ENCODE peak calls at places on chromosomes 1 and 21, in four cellular contexts. G, F, X and N are unnamed samples.

GRCh38 chr1:1291611-1292441 is 11.6 kb downstream of the SCNN1D start:
- DNase-seq in G (peak), F (no peak), X (peak), N (peak)

GRCh38 chr21:42991992-42992740 is 17.8 kb downstream of the PKNOX1 start:
- DNase-seq in G (peak), F (no peak), X (no peak), N (peak)

GRCh38 chr1:110340207-110340468 is 961 bp downstream of the RBM15 start:
- DNase-seq in G (no peak), F (no peak), X (no peak), N (no peak)

GRCh38 chr1:244603498-244603897 is 49.4 kb upstream of the DESI2 start:
- DNase-seq in G (no peak), F (no peak), X (no peak), N (peak)

GRCh38 chr1:119141020-119141424 is 569 bp upstream of the WARS2 start:
- DNase-seq in G (no peak), F (no peak), X (peak), N (peak)

GRCh38 chr1:212728606-212729005 is 29.0 kb upstream of the BATF3 start:
- DNase-seq in G (no peak), F (no peak), X (no peak), N (no peak)

GRCh38 chr1:200355815-200356214 is 54.0 kb downstream of the ZNF281 start:
- DNase-seq in G (no peak), F (no peak), X (no peak), N (no peak)

GRCh38 chr1:151858886-151859665 is 5.6 kb upstream of the THEM5 start:
- DNase-seq in G (no peak), F (no peak), X (no peak), N (no peak)

GRCh38 chr1:182269097-182269496 is 122.5 kb downstream of the GLUL start:
- DNase-seq in G (no peak), F (no peak), X (no peak), N (no peak)

GRCh38 chr1:159828916-159829634 is 2.4 kb downstream of the SLAMF8 start:
- DNase-seq in G (peak), F (no peak), X (no peak), N (peak)

GRCh38 chr1:204223129-204223860 is 9.5 kb upstream of the GOLT1A start:
- DNase-seq in G (no peak), F (no peak), X (no peak), N (no peak)

GRCh38 chr1:213821175-213821942 is 166.4 kb upstream of the PROX1 start:
- DNase-seq in G (no peak), F (no peak), X (no peak), N (no peak)

GRCh38 chr1:29482991-29483390 is 246.7 kb downstream of the PTPRU start:
- DNase-seq in G (no peak), F (no peak), X (no peak), N (no peak)

GRCh38 chr1:203607169-203607873 is 19.3 kb upstream of the ATP2B4 start:
- DNase-seq in G (no peak), F (no peak), X (peak), N (no peak)

GRCh38 chr1:245742891-245743290 is 588.1 kb downstream of the KIF26B start:
- DNase-seq in G (no peak), F (no peak), X (no peak), N (no peak)